ENCODE peak calls at places on chromosome 22, in five cellular contexts. W is K562, E is HCT116, M is GM12878, N is H1. G is an unnamed sample.

GRCh38 chr22:21929253-21929652 is 23.4 kb downstream of the PPM1F start:
- DNase-seq in W (no peak), E (no peak), M (no peak), N (no peak), G (no peak)

GRCh38 chr22:19443544-19444211 is 3.8 kb downstream of the C22orf39 start:
- DNase-seq in W (no peak), E (no peak), M (no peak), N (no peak), G (no peak)

GRCh38 chr22:21074092-21074715 is 28.5 kb downstream of the LRRC74B start:
- DNase-seq in W (no peak), E (peak), M (no peak), N (no peak), G (no peak)

GRCh38 chr22:43860126-43860525 is 2.2 kb downstream of the SULT4A1 start:
- DNase-seq in W (no peak), E (no peak), M (no peak), N (no peak), G (no peak)

GRCh38 chr22:43567691-43568308 is 156.0 kb downstream of the MPPED1 start:
- DNase-seq in W (no peak), E (no peak), M (no peak), N (no peak), G (no peak)

GRCh38 chr22:43171607-43172006 is 15.3 kb downstream of the TTLL12 start:
- DNase-seq in W (no peak), E (no peak), M (no peak), N (no peak), G (no peak)

GRCh38 chr22:44133901-44134511 is 46.7 kb upstream of the PARVG start:
- DNase-seq in W (no peak), E (no peak), M (no peak), N (no peak), G (no peak)

GRCh38 chr22:26394787-26395186 is 34.3 kb upstream of the ASPHD2 start:
- DNase-seq in W (no peak), E (no peak), M (no peak), N (no peak), G (no peak)

GRCh38 chr22:25081409-25081824 is 118.2 kb upstream of the CRYBB3 start:
- DNase-seq in W (peak), E (peak), M (no peak), N (no peak), G (peak)

GRCh38 chr22:26709617-26710390 is 52.4 kb downstream of the MIAT start:
- DNase-seq in W (no peak), E (no peak), M (no peak), N (no peak), G (no peak)

GRCh38 chr22:23156286-23156685 is 11.0 kb downstream of the RAB36 start:
- DNase-seq in W (peak), E (no peak), M (no peak), N (no peak), G (no peak)

GRCh38 chr22:40757071-40757470 is 62.1 kb downstream of the SLC25A17 start:
- DNase-seq in W (no peak), E (no peak), M (no peak), N (no peak), G (no peak)

GRCh38 chr22:29693671-29694070 is 26.1 kb upstream of the CABP7 start:
- DNase-seq in W (no peak), E (no peak), M (no peak), N (no peak), G (no peak)

GRCh38 chr22:16586170-16586569 is 6.4 kb downstream of the CCT8L2 start:
- DNase-seq in W (peak), E (no peak), M (no peak), N (no peak), G (no peak)

GRCh38 chr22:29146101-29146560 is 59.6 kb upstream of the EMID1 start:
- DNase-seq in W (no peak), E (no peak), M (no peak), N (no peak), G (no peak)

GRCh38 chr22:41288245-41288946 is 2.4 kb upstream of the RANGAP1 start:
- DNase-seq in W (no peak), E (peak), M (no peak), N (no peak), G (peak)

GRCh38 chr22:32602154-32602553 is 127.5 kb downstream of the FBXO7 start:
- DNase-seq in W (no peak), E (no peak), M (no peak), N (no peak), G (no peak)
- TF ChIP-seq JUND in W (no peak), E (no peak), M (no peak), N (no peak), G (no peak)

GRCh38 chr22:28137036-28137435 is 218.0 kb upstream of the PITPNB start:
- DNase-seq in W (no peak), E (no peak), M (no peak), N (no peak), G (no peak)
- TF ChIP-seq SP1 in W (no peak), E (no peak), M (no peak), N (no peak), G (no peak)

GRCh38 chr22:31241936-31242335 is 29.8 kb downstream of the LIMK2 start:
- DNase-seq in W (no peak), E (no peak), M (no peak), N (no peak), G (no peak)
- TF ChIP-seq JUND in W (no peak), E (no peak), M (no peak), N (no peak), G (no peak)

GRCh38 chr22:48595511-48595905 is 1232.2 kb downstream of the BRD1 start:
- DNase-seq in W (no peak), E (no peak), M (no peak), N (no peak), G (no peak)
- TF ChIP-seq SP1 in W (no peak), E (no peak), M (no peak), N (no peak), G (no peak)

GRCh38 chr22:34851918-34852662 is 213.9 kb upstream of the ISX start:
- DNase-seq in W (no peak), E (no peak), M (no peak), N (no peak), G (no peak)

GRCh38 chr22:34861787-34862186 is 204.2 kb upstream of the ISX start:
- DNase-seq in W (no peak), E (no peak), M (no peak), N (no peak), G (no peak)

GRCh38 chr22:34855471-34855870 is 210.5 kb upstream of the ISX start:
- DNase-seq in W (no peak), E (no peak), M (no peak), N (no peak), G (no peak)

DNA sequence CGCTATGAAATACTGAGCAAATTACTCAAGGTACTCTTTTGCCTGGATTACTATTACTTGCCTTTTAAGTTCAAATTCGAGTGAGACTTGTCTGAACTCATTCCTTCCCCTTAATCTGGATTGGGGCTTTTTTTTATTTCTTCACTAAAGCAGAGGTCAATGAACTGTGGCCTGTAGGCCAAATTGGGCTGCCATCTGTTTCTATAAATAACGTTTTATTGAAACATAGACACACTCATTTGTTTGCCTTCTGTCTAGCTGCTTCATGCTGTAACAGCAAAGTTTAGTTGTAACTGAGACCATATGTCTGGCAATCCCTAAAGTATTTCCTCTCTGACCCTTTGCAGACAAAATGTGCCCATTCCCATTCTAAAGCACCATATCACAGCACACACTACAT is 207.9 kb upstream of the ISX start:
- DNase-seq in W (no peak), E (no peak), M (no peak), N (no peak), G (no peak)
- TF ChIP-seq JUND in W (no peak), E (no peak), M (no peak), N (no peak), G (no peak)

GRCh38 chr22:46326066-46326680 is 9.3 kb upstream of the TRMU start:
- DNase-seq in W (no peak), E (no peak), M (no peak), N (no peak), G (no peak)
- TF ChIP-seq SP1 in W (no peak), E (no peak), M (no peak), N (no peak), G (no peak)

DNA sequence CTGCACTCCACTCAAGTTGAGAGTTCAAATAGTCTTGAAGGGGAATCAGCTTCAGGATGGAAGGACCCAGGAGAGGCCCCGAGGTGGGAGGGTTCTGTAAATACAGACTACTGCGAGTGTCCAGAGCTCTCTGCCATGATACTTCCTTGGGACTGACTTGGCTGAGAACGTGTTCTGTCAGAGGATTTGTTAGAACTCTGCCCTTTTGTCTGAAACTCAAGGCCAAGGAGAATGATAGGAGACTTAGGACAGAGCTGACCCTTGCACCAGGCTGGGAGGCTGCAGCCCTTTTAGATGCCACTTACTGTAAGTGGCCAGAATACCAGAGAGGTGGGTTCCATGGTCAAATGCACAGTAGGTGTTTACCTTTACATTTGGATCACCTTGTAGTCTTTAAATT is 2.9 kb upstream of the ATF4 start:
- DNase-seq in W (no peak), E (no peak), M (no peak), N (no peak), G (no peak)
- TF ChIP-seq JUND in W (no peak), E (no peak), M (no peak), N (no peak), G (no peak)

DNA sequence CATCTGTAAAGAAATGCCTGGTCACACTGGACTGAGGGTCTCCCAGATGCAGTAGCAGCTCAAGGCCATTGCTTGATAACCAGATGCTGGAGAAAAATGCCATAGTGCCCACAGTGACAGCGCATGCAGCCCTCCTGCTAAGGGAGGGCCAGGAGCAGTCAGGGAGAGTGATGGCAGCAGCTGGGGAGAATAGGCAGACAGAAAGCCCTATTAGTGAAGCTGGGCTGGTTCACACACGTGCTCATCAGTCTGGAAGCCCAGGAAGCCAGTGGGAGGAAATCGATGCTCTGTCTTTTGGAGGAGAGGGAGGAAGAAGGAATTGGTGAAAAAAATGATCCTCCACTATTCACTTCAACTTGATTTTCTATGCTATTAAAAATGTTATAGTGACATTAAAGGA is 82.9 kb downstream of the OSBP2 start:
- DNase-seq in W (no peak), E (no peak), M (no peak), N (no peak), G (no peak)
- TF ChIP-seq SP1 in W (no peak), E (no peak), M (no peak), N (no peak), G (no peak)

DNA sequence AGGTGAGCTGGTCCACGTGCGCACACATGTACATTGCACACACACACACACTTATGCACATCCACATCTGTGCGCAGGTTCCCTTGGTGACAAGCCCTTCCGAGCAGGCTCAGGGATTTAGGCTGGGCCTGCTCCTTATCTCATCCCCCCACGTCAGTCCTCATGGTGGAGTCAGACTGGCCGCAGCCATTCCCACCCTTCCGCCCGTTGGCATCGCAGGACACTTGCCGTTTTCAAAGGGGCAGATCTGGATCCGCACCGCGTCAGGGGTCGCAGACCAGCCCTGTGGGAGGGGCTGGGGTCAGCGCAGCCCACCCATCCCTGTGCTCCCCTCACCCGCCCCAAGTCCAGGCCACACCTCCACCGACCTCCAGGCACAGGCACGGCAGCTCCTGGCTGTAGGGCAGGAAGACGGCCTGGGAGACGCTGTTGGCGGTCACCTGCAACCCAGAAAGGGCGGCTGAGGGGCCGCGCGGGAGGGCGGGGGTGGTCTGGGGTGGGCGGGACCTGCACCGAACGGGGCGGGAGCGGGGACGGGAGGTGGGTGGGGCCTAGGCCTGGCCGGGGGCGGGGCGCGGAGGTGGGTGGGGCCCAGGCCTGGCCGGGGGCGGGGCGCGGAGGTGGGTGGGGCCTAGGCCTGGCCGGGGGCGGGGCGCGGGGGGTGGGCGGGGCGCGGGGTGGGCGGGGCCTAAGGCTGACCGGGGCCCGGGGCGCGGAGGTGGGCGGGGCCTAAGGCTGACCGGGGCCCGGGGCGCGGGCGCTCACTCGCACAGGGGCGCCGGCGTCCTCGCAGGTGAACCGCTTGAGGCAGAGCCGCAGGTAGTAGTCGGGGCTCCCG is 13.3 kb downstream of the IL17REL start:
- DNase-seq in W (peak), E (no peak), M (no peak), N (no peak), G (no peak)
- TF ChIP-seq JUND in W (no peak), E (no peak), M (no peak), N (no peak), G (no peak)